ENCODE peak calls at places on chromosomes 1 and 21, in nine cellular contexts. V is activated T-helper 1 cell treated with anti-CD3 and anti-CD28 coated beads, Interleukin-2, amount 50 U/mL, for 16 hours; D is SJSA1; L is HT-29; F is NCI-H460; I is Peyer's patch; H is endothelial cell; R is memory B cell; Q is progenitor cell of endocrine pancreas. Z is an unnamed sample.

GRCh38 chr1:3510956-3511250 is 56.4 kb downstream of the ARHGEF16 start:
- DNase-seq in V (no peak), D (no peak), L (no peak), F (no peak), I (no peak), H (no peak), R (no peak), Q (no peak), Z (no peak)

GRCh38 chr1:40758578-40759343 is 24.8 kb upstream of the KCNQ4 start:
- DNase-seq in V (no peak), D (no peak), L (no peak), F (no peak), I (no peak), H (no peak), R (no peak), Q (no peak), Z (no peak)

GRCh38 chr1:10796029-10796944 is at the start of gene CASZ1:
- DNase-seq in V (no peak), D (peak; percentile 81), L (peak; percentile 92), F (peak; percentile 79), I (peak; percentile 80), H (peak; percentile 89), R (no peak), Q (peak; percentile 79), Z (no peak)

GRCh38 chr1:234559152-234559916 is 50.6 kb downstream of the IRF2BP2 start:
- DNase-seq in V (no peak), D (peak; percentile 35), L (no peak), F (no peak), I (no peak), H (no peak), R (no peak), Q (no peak), Z (no peak)

GRCh38 chr1:39900662-39901485 is 843 bp downstream of the MYCL start:
- DNase-seq in V (no peak), D (peak; percentile 56), L (peak; percentile 37), F (no peak), I (peak; percentile 58), H (peak; percentile 49), R (peak; percentile 31), Q (peak; percentile 21), Z (no peak)

GRCh38 chr21:43866233-43866632 is 1.2 kb downstream of the AGPAT3 start:
- DNase-seq in V (no peak), D (no peak), L (peak; percentile 23), F (no peak), I (peak; percentile 68), H (no peak), R (no peak), Q (no peak), Z (peak; percentile 26)

GRCh38 chr21:36385909-36386642 is 884 bp downstream of the CHAF1B start:
- DNase-seq in V (no peak), D (no peak), L (no peak), F (no peak), I (no peak), H (no peak), R (no peak), Q (no peak), Z (no peak)

GRCh38 chr21:37914211-37914900 is 1.9 kb downstream of the KCNJ6 start:
- DNase-seq in V (no peak), D (no peak), L (no peak), F (no peak), I (no peak), H (peak; percentile 74), R (no peak), Q (peak; percentile 85), Z (no peak)

GRCh38 chr1:151574575-151575529 is 34.7 kb downstream of the TUFT1 start:
- DNase-seq in V (no peak), D (peak; percentile 87), L (no peak), F (peak; percentile 44), I (no peak), H (no peak), R (no peak), Q (no peak), Z (no peak)

GRCh38 chr1:91099746-91100621 is 78.1 kb upstream of the ZNF644 start:
- DNase-seq in V (no peak), D (no peak), L (no peak), F (no peak), I (no peak), H (no peak), R (no peak), Q (no peak), Z (peak; percentile 18)

GRCh38 chr1:183097438-183098051 is 74.3 kb downstream of the LAMC1 start:
- DNase-seq in V (no peak), D (no peak), L (no peak), F (no peak), I (no peak), H (no peak), R (no peak), Q (no peak), Z (no peak)

GRCh38 chr1:7513081-7513480 is 258.0 kb upstream of the VAMP3 start:
- DNase-seq in V (no peak), D (no peak), L (no peak), F (no peak), I (no peak), H (no peak), R (no peak), Q (no peak), Z (no peak)

GRCh38 chr1:186187601-186188000 is 187.5 kb downstream of the TPR start:
- DNase-seq in V (no peak), D (peak; percentile 42), L (no peak), F (no peak), I (no peak), H (no peak), R (no peak), Q (no peak), Z (no peak)

GRCh38 chr1:63148825-63149645 is 173.3 kb upstream of the FOXD3 start:
- DNase-seq in V (no peak), D (peak; percentile 50), L (peak; percentile 54), F (peak; percentile 27), I (peak; percentile 73), H (peak; percentile 48), R (no peak), Q (peak; percentile 17), Z (no peak)

GRCh38 chr1:181497870-181498269 is 14.6 kb downstream of the CACNA1E start:
- DNase-seq in V (no peak), D (no peak), L (no peak), F (no peak), I (no peak), H (no peak), R (no peak), Q (no peak), Z (no peak)

GRCh38 chr1:167272375-167272957 is 51.8 kb downstream of the POU2F1 start:
- DNase-seq in V (no peak), D (no peak), L (no peak), F (no peak), I (no peak), H (no peak), R (no peak), Q (no peak), Z (no peak)

GRCh38 chr1:178126790-178127189 is 32.9 kb downstream of the RASAL2 start:
- DNase-seq in V (no peak), D (peak; percentile 68), L (peak; percentile 66), F (peak; percentile 52), I (no peak), H (no peak), R (no peak), Q (no peak), Z (no peak)

GRCh38 chr1:157189096-157189495 is 50.9 kb upstream of the ETV3 start:
- DNase-seq in V (no peak), D (no peak), L (no peak), F (no peak), I (no peak), H (no peak), R (no peak), Q (no peak), Z (no peak)

GRCh38 chr1:28671254-28671780 is 2.7 kb downstream of the GMEB1 start:
- DNase-seq in V (no peak), D (no peak), L (no peak), F (no peak), I (no peak), H (no peak), R (no peak), Q (no peak), Z (no peak)

GRCh38 chr1:226663327-226663704 is 75.8 kb downstream of the ITPKB start:
- DNase-seq in V (no peak), D (no peak), L (no peak), F (no peak), I (no peak), H (no peak), R (no peak), Q (no peak), Z (no peak)

GRCh38 chr1:215292906-215293305 is 210.4 kb downstream of the KCNK2 start:
- DNase-seq in V (no peak), D (no peak), L (no peak), F (no peak), I (no peak), H (no peak), R (no peak), Q (no peak), Z (no peak)

Z was measured in effector memory CD8-positive, alpha-beta T cell.